ENCODE peak calls at places on chromosomes 6 and 20, in six cellular contexts. A is right lobe of liver, U is HFFc6, G is colonic mucosa, W is neural progenitor cell, E is endothelial cell. L is an unnamed sample.

GRCh38 chr6:151070666-151071065 is 169.1 kb upstream of the AKAP12 start:
- DNase-seq in G (no peak), E (no peak), U (no peak), W (no peak), A (no peak), L (peak; percentile 67)

GRCh38 chr20:32521780-32522524 is 63.2 kb downstream of the NOL4L start:
- DNase-seq in E (peak; percentile 87), A (peak; percentile 69), W (peak; percentile 94), U (peak; percentile 34), G (peak; percentile 69), L (peak; percentile 89)

GRCh38 chr6:20236899-20237600 is 24.8 kb upstream of the MBOAT1 start:
- DNase-seq in U (no peak), A (no peak), G (no peak), E (no peak), W (no peak), L (no peak)

GRCh38 chr6:38212579-38212978 is 393.1 kb downstream of the ZFAND3 start:
- DNase-seq in G (no peak), U (no peak), E (peak; percentile 44), W (peak; percentile 47), A (no peak), L (no peak)

GRCh38 chr6:168815229-168815628 is 374.2 kb downstream of the SMOC2 start:
- DNase-seq in A (no peak), G (no peak), W (peak; percentile 16), U (no peak), E (no peak), L (peak; percentile 6)

GRCh38 chr6:45920819-45921511 is 94.7 kb downstream of the CLIC5 start:
- DNase-seq in U (no peak), W (no peak), A (no peak), G (no peak), E (no peak), L (no peak)

GRCh38 chr6:36515844-36516243 is 31.4 kb downstream of the STK38 start:
- DNase-seq in A (no peak), W (no peak), G (no peak), E (no peak), U (no peak), L (no peak)

GRCh38 chr20:28562510-28562898 is 2695.0 kb upstream of the DEFB115 start:
- DNase-seq in E (no peak), U (peak; percentile 76), G (no peak), A (no peak), W (no peak), L (peak; percentile 73)

GRCh38 chr6:134379599-134379998 is 61.7 kb upstream of the SGK1 start:
- DNase-seq in W (no peak), U (no peak), A (no peak), G (no peak), E (no peak), L (no peak)

GRCh38 chr6:169252805-169253189 is 849 bp downstream of the THBS2 start:
- DNase-seq in W (peak; percentile 63), G (no peak), U (no peak), E (no peak), A (no peak), L (peak; percentile 52)

GRCh38 chr6:30844118-30844535 is 40.2 kb upstream of the DDR1 start:
- DNase-seq in G (no peak), E (no peak), A (no peak), U (peak; percentile 46), W (peak; percentile 73), L (peak; percentile 84)

GRCh38 chr6:132264101-132264500 is 137.2 kb downstream of the MOXD1 start:
- DNase-seq in G (no peak), W (no peak), E (no peak), A (no peak), U (no peak), L (no peak)

GRCh38 chr6:137680678-137681346 is 186.2 kb upstream of the TNFAIP3 start:
- DNase-seq in U (no peak), E (no peak), G (no peak), A (no peak), W (no peak), L (no peak)

GRCh38 chr6:159998543-159998942 is 29.7 kb downstream of the IGF2R start:
- DNase-seq in U (no peak), E (no peak), A (no peak), G (no peak), W (no peak), L (no peak)

GRCh38 chr6:5099537-5099936 is 14.4 kb downstream of the PPP1R3G start:
- DNase-seq in W (no peak), U (no peak), E (no peak), G (no peak), A (no peak), L (no peak)

GRCh38 chr20:43658068-43658722 is 8.7 kb upstream of the MYBL2 start:
- DNase-seq in E (no peak), G (no peak), U (peak; percentile 77), A (no peak), W (peak; percentile 44), L (no peak)
- TF ChIP-seq CTCF in E (no peak), G (peak; percentile 9), U (no peak), A (no peak), W (no peak), L (no peak)

DNA sequence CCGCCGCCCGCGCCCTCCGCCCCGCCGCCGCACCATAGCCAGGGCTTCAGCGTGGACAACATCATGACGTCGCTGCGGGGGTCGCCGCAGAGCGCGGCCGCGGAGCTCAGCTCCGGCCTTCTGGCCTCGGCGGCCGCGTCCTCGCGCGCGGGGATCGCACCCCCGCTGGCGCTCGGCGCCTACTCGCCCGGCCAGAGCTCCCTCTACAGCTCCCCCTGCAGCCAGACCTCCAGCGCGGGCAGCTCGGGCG is 1.5 kb downstream of the FOXC1 start:
- DNase-seq in E (no peak), A (no peak), W (peak; percentile 76), G (no peak), U (no peak), L (peak; percentile 51)
- TF ChIP-seq CTCF in E (no peak), A (no peak), W (peak; percentile 24), G (no peak), U (no peak), L (peak; percentile 21)

GRCh38 chr6:22027226-22027725 is 269.6 kb downstream of the PRL start:
- DNase-seq in G (no peak), E (no peak), A (no peak), U (no peak), W (peak; percentile 63), L (no peak)
- TF ChIP-seq CTCF in G (no peak), E (no peak), A (no peak), U (no peak), W (no peak), L (no peak)

DNA sequence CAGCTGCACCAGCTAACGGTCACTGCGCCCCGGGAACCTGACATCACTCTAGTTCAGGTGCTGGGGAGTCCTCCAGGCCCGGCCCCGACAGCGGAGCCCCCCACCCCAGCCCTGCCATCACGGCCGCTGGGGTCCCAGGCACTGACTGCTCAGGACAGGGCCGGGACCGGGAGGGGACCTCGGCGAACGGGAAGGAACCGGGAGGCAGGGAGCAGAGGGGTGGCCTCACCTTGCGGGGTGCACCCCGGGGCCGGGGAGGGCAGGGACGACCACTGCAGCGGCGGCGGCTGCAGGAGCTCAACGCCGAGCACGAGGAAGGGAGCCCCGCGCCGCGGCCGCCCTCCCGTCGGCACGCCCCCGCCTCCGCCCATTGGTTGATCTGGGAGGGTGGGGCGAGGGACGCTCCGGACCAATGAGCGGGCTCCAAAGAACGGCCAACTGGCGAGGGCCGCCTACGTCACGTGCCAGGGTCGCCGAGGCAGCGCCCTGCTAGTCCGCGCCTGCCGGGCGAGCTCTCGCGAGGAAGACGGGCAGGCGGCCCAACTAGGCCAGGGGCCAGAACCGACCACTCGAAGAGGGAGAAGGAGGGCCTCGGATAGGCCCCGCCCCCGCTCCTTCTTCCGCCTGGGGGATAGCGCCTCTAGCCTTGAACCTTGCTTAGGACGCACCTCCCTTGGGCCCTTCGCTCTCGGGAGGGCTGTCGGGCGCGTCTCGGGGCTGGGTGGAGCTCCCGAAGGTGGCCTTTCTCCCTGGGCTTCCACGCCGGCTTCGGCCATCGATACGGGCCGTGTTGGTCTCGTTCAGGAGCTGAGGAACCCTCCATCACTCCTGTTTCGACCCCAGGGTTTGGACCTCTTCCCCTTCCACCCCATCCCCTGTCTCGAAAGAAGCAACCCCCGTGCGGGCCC is at the start of gene ADISSP:
- DNase-seq in G (peak; percentile 98), W (peak; percentile 99), E (peak; percentile 97), U (peak; percentile 98), A (peak; percentile 99), L (peak; percentile 98)
- TF ChIP-seq CTCF in G (no peak), W (peak; percentile 15), E (no peak), U (no peak), A (no peak), L (peak; percentile 13)

GRCh38 chr20:51715028-51715872 is 52.9 kb downstream of the ATP9A start:
- DNase-seq in G (no peak), A (no peak), E (no peak), W (no peak), U (no peak), L (no peak)

GRCh38 chr20:51710503-51710902 is 57.7 kb downstream of the ATP9A start:
- DNase-seq in U (no peak), A (no peak), W (no peak), G (no peak), E (no peak), L (no peak)

GRCh38 chr20:51713213-51713598 is 55.0 kb downstream of the ATP9A start:
- DNase-seq in A (no peak), E (no peak), U (no peak), W (no peak), G (no peak), L (no peak)

GRCh38 chr20:51711426-51711825 is 56.8 kb downstream of the ATP9A start:
- DNase-seq in W (peak; percentile 50), U (no peak), A (no peak), G (no peak), E (no peak), L (no peak)

GRCh38 chr20:51712501-51713212 is 55.5 kb downstream of the ATP9A start:
- DNase-seq in E (peak; percentile 31), A (no peak), U (peak; percentile 16), W (peak; percentile 67), G (no peak), L (peak; percentile 22)
- TF ChIP-seq CTCF in E (peak; percentile 28), A (no peak), U (peak; percentile 56), W (peak; percentile 73), G (peak; percentile 32), L (peak; percentile 78)

DNA sequence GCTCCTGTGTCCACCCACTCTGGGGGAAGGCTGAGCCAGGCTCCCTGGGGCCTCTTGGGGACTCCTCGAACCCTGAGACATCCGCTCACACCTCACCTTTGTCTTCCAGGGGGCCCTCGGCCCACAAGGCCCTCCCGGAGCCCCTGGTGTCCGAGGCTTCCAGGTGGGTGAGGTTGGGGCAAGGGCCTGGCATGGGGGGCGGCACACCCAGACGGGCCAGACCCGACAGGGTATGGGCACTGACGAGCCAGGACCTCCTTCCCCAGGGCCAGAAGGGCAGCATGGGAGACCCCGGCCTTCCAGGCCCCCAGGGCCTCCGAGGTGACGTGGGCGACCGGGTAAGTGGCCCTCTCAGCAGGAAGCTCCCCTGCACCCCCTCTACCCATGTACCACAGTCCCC is 13.4 kb downstream of the COL9A3 start:
- DNase-seq in W (no peak), G (no peak), U (no peak), A (peak; percentile 19), E (peak; percentile 2), L (no peak)
- TF ChIP-seq CTCF in W (no peak), G (no peak), U (no peak), A (no peak), E (no peak), L (no peak)

GRCh38 chr20:24720957-24721356 is 228.1 kb upstream of the CST7 start:
- DNase-seq in U (no peak), W (no peak), G (no peak), E (no peak), A (no peak), L (no peak)
- TF ChIP-seq CTCF in U (no peak), W (no peak), G (no peak), E (no peak), A (no peak), L (no peak)